ENCODE peak calls at places on chromosome 12, in six cellular contexts. One of them, this sample, is unnamed.

GRCh38 chr12:46964496-46965098 is 114.8 kb upstream of the PCED1B start:
- DNase-seq in NCI-H510A treated with DMSO at 0.1 percent for 48 hours: no peak
- DNase-seq in iPS-NIHi11: peak; percentile 62
- DNase-seq in epithelial cell of proximal tubule: no peak
- DNase-seq in HCEC 1CT: peak; percentile 69
- DNase-seq in astrocyte of the spinal cord: peak; percentile 32
- DNase-seq in this sample: no peak

GRCh38 chr12:69108024-69108423 is 131.3 kb upstream of the CPSF6 start:
- DNase-seq in astrocyte of the spinal cord: peak; percentile 67
- DNase-seq in NCI-H510A treated with DMSO at 0.1 percent for 48 hours: no peak
- DNase-seq in iPS-NIHi11: peak; percentile 64
- DNase-seq in HCEC 1CT: no peak
- DNase-seq in epithelial cell of proximal tubule: no peak
- DNase-seq in this sample: no peak

GRCh38 chr12:52847335-52848102 is 1.3 kb downstream of the KRT78 start:
- DNase-seq in astrocyte of the spinal cord: peak; percentile 32
- DNase-seq in NCI-H510A treated with DMSO at 0.1 percent for 48 hours: no peak
- DNase-seq in iPS-NIHi11: peak; percentile 55
- DNase-seq in HCEC 1CT: no peak
- DNase-seq in epithelial cell of proximal tubule: no peak
- DNase-seq in this sample: no peak

GRCh38 chr12:79337891-79338290 is 352.9 kb downstream of the PAWR start:
- DNase-seq in HCEC 1CT: no peak
- DNase-seq in iPS-NIHi11: no peak
- DNase-seq in epithelial cell of proximal tubule: no peak
- DNase-seq in astrocyte of the spinal cord: no peak
- DNase-seq in NCI-H510A treated with DMSO at 0.1 percent for 48 hours: no peak
- DNase-seq in this sample: peak; percentile 33

GRCh38 chr12:53743277-53744129 is 8.3 kb downstream of the CISTR start:
- DNase-seq in NCI-H510A treated with DMSO at 0.1 percent for 48 hours: peak; percentile 40
- DNase-seq in HCEC 1CT: peak; percentile 30
- DNase-seq in epithelial cell of proximal tubule: no peak
- DNase-seq in astrocyte of the spinal cord: peak; percentile 65
- DNase-seq in iPS-NIHi11: peak; percentile 86
- DNase-seq in this sample: peak; percentile 86

GRCh38 chr12:92784795-92785562 is 82.2 kb downstream of the PLEKHG7 start:
- DNase-seq in astrocyte of the spinal cord: peak; percentile 87
- DNase-seq in iPS-NIHi11: peak; percentile 76
- DNase-seq in HCEC 1CT: peak; percentile 73
- DNase-seq in NCI-H510A treated with DMSO at 0.1 percent for 48 hours: peak; percentile 93
- DNase-seq in epithelial cell of proximal tubule: peak; percentile 46
- DNase-seq in this sample: peak; percentile 78

GRCh38 chr12:91104812-91105466 is 6.4 kb downstream of the LUM start:
- DNase-seq in HCEC 1CT: no peak
- DNase-seq in NCI-H510A treated with DMSO at 0.1 percent for 48 hours: no peak
- DNase-seq in astrocyte of the spinal cord: no peak
- DNase-seq in epithelial cell of proximal tubule: no peak
- DNase-seq in iPS-NIHi11: no peak
- DNase-seq in this sample: no peak

GRCh38 chr12:10184261-10184843 is 5.5 kb downstream of the TMEM52B start:
- DNase-seq in NCI-H510A treated with DMSO at 0.1 percent for 48 hours: no peak
- DNase-seq in epithelial cell of proximal tubule: no peak
- DNase-seq in astrocyte of the spinal cord: peak; percentile 36
- DNase-seq in HCEC 1CT: peak; percentile 94
- DNase-seq in iPS-NIHi11: no peak
- DNase-seq in this sample: no peak

GRCh38 chr12:101733166-101733565 is 6.1 kb downstream of the SYCP3 start:
- DNase-seq in HCEC 1CT: no peak
- DNase-seq in NCI-H510A treated with DMSO at 0.1 percent for 48 hours: no peak
- DNase-seq in iPS-NIHi11: no peak
- DNase-seq in epithelial cell of proximal tubule: no peak
- DNase-seq in astrocyte of the spinal cord: no peak
- DNase-seq in this sample: no peak

GRCh38 chr12:131628766-131629448 is 82.0 kb upstream of the SFSWAP start:
- DNase-seq in HCEC 1CT: no peak
- DNase-seq in iPS-NIHi11: no peak
- DNase-seq in epithelial cell of proximal tubule: no peak
- DNase-seq in astrocyte of the spinal cord: no peak
- DNase-seq in NCI-H510A treated with DMSO at 0.1 percent for 48 hours: no peak
- DNase-seq in this sample: no peak

GRCh38 chr12:122880155-122880605 is 15.7 kb downstream of the VPS37B start:
- DNase-seq in epithelial cell of proximal tubule: no peak
- DNase-seq in astrocyte of the spinal cord: no peak
- DNase-seq in NCI-H510A treated with DMSO at 0.1 percent for 48 hours: no peak
- DNase-seq in iPS-NIHi11: no peak
- DNase-seq in HCEC 1CT: no peak
- DNase-seq in this sample: no peak

GRCh38 chr12:16515666-16516065 is 90.3 kb downstream of the LMO3 start:
- DNase-seq in epithelial cell of proximal tubule: no peak
- DNase-seq in HCEC 1CT: peak; percentile 57
- DNase-seq in NCI-H510A treated with DMSO at 0.1 percent for 48 hours: no peak
- DNase-seq in iPS-NIHi11: no peak
- DNase-seq in astrocyte of the spinal cord: no peak
- DNase-seq in this sample: no peak

GRCh38 chr12:113437729-113438100 is 15.5 kb downstream of the SDSL start:
- DNase-seq in HCEC 1CT: no peak
- DNase-seq in astrocyte of the spinal cord: no peak
- DNase-seq in NCI-H510A treated with DMSO at 0.1 percent for 48 hours: no peak
- DNase-seq in iPS-NIHi11: no peak
- DNase-seq in epithelial cell of proximal tubule: no peak
- DNase-seq in this sample: no peak

GRCh38 chr12:116601524-116601923 is 42.3 kb downstream of the MAP1LC3B2 start:
- DNase-seq in epithelial cell of proximal tubule: no peak
- DNase-seq in NCI-H510A treated with DMSO at 0.1 percent for 48 hours: no peak
- DNase-seq in iPS-NIHi11: no peak
- DNase-seq in HCEC 1CT: peak; percentile 68
- DNase-seq in astrocyte of the spinal cord: no peak
- DNase-seq in this sample: no peak

GRCh38 chr12:77847665-77848431 is 17.2 kb downstream of the NAV3 start:
- DNase-seq in epithelial cell of proximal tubule: peak; percentile 50
- DNase-seq in iPS-NIHi11: no peak
- DNase-seq in HCEC 1CT: peak; percentile 89
- DNase-seq in NCI-H510A treated with DMSO at 0.1 percent for 48 hours: peak; percentile 70
- DNase-seq in astrocyte of the spinal cord: peak; percentile 94
- DNase-seq in this sample: no peak

GRCh38 chr12:56758728-56759269 is 4.3 kb upstream of the HSD17B6 start:
- DNase-seq in epithelial cell of proximal tubule: no peak
- DNase-seq in iPS-NIHi11: no peak
- DNase-seq in NCI-H510A treated with DMSO at 0.1 percent for 48 hours: no peak
- DNase-seq in astrocyte of the spinal cord: no peak
- DNase-seq in HCEC 1CT: no peak
- DNase-seq in this sample: no peak

GRCh38 chr12:70936414-70936813 is 15.9 kb upstream of the PTPRR start:
- DNase-seq in iPS-NIHi11: no peak
- DNase-seq in epithelial cell of proximal tubule: no peak
- DNase-seq in HCEC 1CT: no peak
- DNase-seq in astrocyte of the spinal cord: no peak
- DNase-seq in NCI-H510A treated with DMSO at 0.1 percent for 48 hours: no peak
- DNase-seq in this sample: no peak

GRCh38 chr12:100290016-100290415 is 23.0 kb downstream of the SCYL2 start:
- DNase-seq in iPS-NIHi11: no peak
- DNase-seq in HCEC 1CT: no peak
- DNase-seq in astrocyte of the spinal cord: no peak
- DNase-seq in NCI-H510A treated with DMSO at 0.1 percent for 48 hours: no peak
- DNase-seq in epithelial cell of proximal tubule: no peak
- DNase-seq in this sample: no peak

GRCh38 chr12:29782821-29783772 is 645 bp downstream of the TMTC1 start:
- DNase-seq in NCI-H510A treated with DMSO at 0.1 percent for 48 hours: no peak
- DNase-seq in HCEC 1CT: peak; percentile 29
- DNase-seq in iPS-NIHi11: peak; percentile 69
- DNase-seq in epithelial cell of proximal tubule: no peak
- DNase-seq in astrocyte of the spinal cord: peak; percentile 45
- DNase-seq in this sample: no peak

GRCh38 chr12:74732801-74733200 is 195.2 kb downstream of the ATXN7L3B start:
- DNase-seq in NCI-H510A treated with DMSO at 0.1 percent for 48 hours: no peak
- DNase-seq in astrocyte of the spinal cord: no peak
- DNase-seq in HCEC 1CT: no peak
- DNase-seq in iPS-NIHi11: no peak
- DNase-seq in epithelial cell of proximal tubule: no peak
- DNase-seq in this sample: no peak

GRCh38 chr12:26226629-26227375 is 31.4 kb downstream of the SSPN start:
- DNase-seq in astrocyte of the spinal cord: peak; percentile 31
- DNase-seq in NCI-H510A treated with DMSO at 0.1 percent for 48 hours: peak; percentile 25
- DNase-seq in epithelial cell of proximal tubule: no peak
- DNase-seq in HCEC 1CT: no peak
- DNase-seq in iPS-NIHi11: peak; percentile 60
- DNase-seq in this sample: peak; percentile 86

GRCh38 chr12:104357431-104357952 is 54.0 kb downstream of the EID3 start:
- DNase-seq in epithelial cell of proximal tubule: no peak
- DNase-seq in astrocyte of the spinal cord: no peak
- DNase-seq in iPS-NIHi11: peak; percentile 45
- DNase-seq in HCEC 1CT: peak; percentile 41
- DNase-seq in NCI-H510A treated with DMSO at 0.1 percent for 48 hours: no peak
- DNase-seq in this sample: peak; percentile 34

GRCh38 chr12:29970501-29970900 is 186.8 kb upstream of the TMTC1 start:
- DNase-seq in iPS-NIHi11: no peak
- DNase-seq in astrocyte of the spinal cord: no peak
- DNase-seq in HCEC 1CT: no peak
- DNase-seq in NCI-H510A treated with DMSO at 0.1 percent for 48 hours: no peak
- DNase-seq in epithelial cell of proximal tubule: no peak
- DNase-seq in this sample: no peak

GRCh38 chr12:3540387-3541320 is 49.7 kb downstream of the PRMT8 start:
- DNase-seq in HCEC 1CT: no peak
- DNase-seq in NCI-H510A treated with DMSO at 0.1 percent for 48 hours: peak; percentile 16
- DNase-seq in epithelial cell of proximal tubule: no peak
- DNase-seq in iPS-NIHi11: no peak
- DNase-seq in astrocyte of the spinal cord: no peak
- DNase-seq in this sample: no peak

GRCh38 chr12:55925870-55926737 is 1.6 kb downstream of the PYM1 start:
- DNase-seq in astrocyte of the spinal cord: no peak
- DNase-seq in NCI-H510A treated with DMSO at 0.1 percent for 48 hours: no peak
- DNase-seq in iPS-NIHi11: no peak
- DNase-seq in HCEC 1CT: no peak
- DNase-seq in epithelial cell of proximal tubule: no peak
- DNase-seq in this sample: peak; percentile 27

GRCh38 chr12:110256780-110257431 is 24.1 kb upstream of the ATP2A2 start:
- DNase-seq in epithelial cell of proximal tubule: no peak
- DNase-seq in astrocyte of the spinal cord: peak; percentile 11
- DNase-seq in HCEC 1CT: no peak
- DNase-seq in NCI-H510A treated with DMSO at 0.1 percent for 48 hours: no peak
- DNase-seq in iPS-NIHi11: no peak
- DNase-seq in this sample: no peak

GRCh38 chr12:23004473-23005020 is 379.6 kb downstream of the ETNK1 start:
- DNase-seq in epithelial cell of proximal tubule: no peak
- DNase-seq in iPS-NIHi11: no peak
- DNase-seq in HCEC 1CT: no peak
- DNase-seq in astrocyte of the spinal cord: no peak
- DNase-seq in NCI-H510A treated with DMSO at 0.1 percent for 48 hours: no peak
- DNase-seq in this sample: no peak

GRCh38 chr12:23098110-23099049 is 473.4 kb downstream of the ETNK1 start:
- DNase-seq in NCI-H510A treated with DMSO at 0.1 percent for 48 hours: no peak
- DNase-seq in epithelial cell of proximal tubule: no peak
- DNase-seq in iPS-NIHi11: no peak
- DNase-seq in astrocyte of the spinal cord: peak; percentile 34
- DNase-seq in HCEC 1CT: no peak
- DNase-seq in this sample: no peak

GRCh38 chr12:78062781-78063180 is 232.1 kb downstream of the NAV3 start:
- DNase-seq in astrocyte of the spinal cord: peak; percentile 87
- DNase-seq in epithelial cell of proximal tubule: peak; percentile 20
- DNase-seq in iPS-NIHi11: no peak
- DNase-seq in NCI-H510A treated with DMSO at 0.1 percent for 48 hours: no peak
- DNase-seq in HCEC 1CT: peak; percentile 53
- DNase-seq in this sample: peak; percentile 57